ENCODE peak calls at places on chromosome 10, in seven cellular contexts. P is heart left ventricle, G is colonic mucosa, Z is fibroblast of lung, O is Peyer's patch, Q is keratinocyte, B is astrocyte. M is an unnamed sample. For H3K36me3, the result is how much of the 10 kb centered on the place peaks cover.

GRCh38 chr10:89352039-89352597 is 24.3 kb downstream of the IFIT3 start:
- DNase-seq in P (peak), G (peak), Z (peak), O (no peak), Q (peak), B (peak), M (peak)

GRCh38 chr10:63103971-63104409 is 29.1 kb upstream of the NRBF2 start:
- DNase-seq in P (no peak), G (no peak), Z (peak), O (no peak), Q (no peak), B (peak), M (no peak)

GRCh38 chr10:104109908-104110662 is 11.9 kb upstream of the SFR1 start:
- DNase-seq in P (no peak), G (no peak), Z (peak), O (no peak), Q (no peak), B (peak), M (peak)

GRCh38 chr10:96524745-96525144 is 11.0 kb upstream of the TLL2 start:
- DNase-seq in P (no peak), G (no peak), Z (no peak), O (no peak), Q (no peak), B (no peak), M (no peak)

GRCh38 chr10:70652761-70653657 is 19.3 kb upstream of the ADAMTS14 start:
- DNase-seq in P (peak), G (no peak), Z (peak), O (no peak), Q (no peak), B (peak), M (peak)

GRCh38 chr10:130721971-130722370 is 585.8 kb downstream of the GLRX3 start:
- DNase-seq in P (no peak), G (no peak), Z (no peak), O (no peak), Q (no peak), B (no peak), M (no peak)

GRCh38 chr10:51960494-51960895 is 261.1 kb upstream of the CSTF2T start:
- DNase-seq in P (no peak), G (no peak), Z (peak), O (no peak), Q (no peak), B (peak), M (peak)

GRCh38 chr10:75019360-75019759 is 92.1 kb upstream of the SAMD8 start:
- DNase-seq in P (no peak), G (no peak), Z (peak), O (no peak), Q (no peak), B (peak), M (peak)

GRCh38 chr10:33032354-33033254 is 74.6 kb upstream of the ITGB1 start:
- DNase-seq in P (no peak), G (no peak), Z (peak), O (no peak), Q (peak), B (peak), M (peak)

GRCh38 chr10:21749788-21750187 is 215.8 kb downstream of the MLLT10 start:
- DNase-seq in P (no peak), G (no peak), Z (peak), O (no peak), Q (no peak), B (peak), M (no peak)

GRCh38 chr10:12482586-12482985 is 133.2 kb downstream of the CAMK1D start:
- DNase-seq in P (no peak), G (no peak), Z (no peak), O (no peak), Q (no peak), B (no peak), M (no peak)

GRCh38 chr10:1041514-1041913 is 7.4 kb downstream of the IDI1 start:
- DNase-seq in P (no peak), G (no peak), Z (no peak), O (no peak), Q (no peak), B (no peak), M (no peak)
- H3K36me3 ChIP-seq in P (half or more), G (under half), Z (under half), O (under half), Q (under half), B (under half), M (under half)

GRCh38 chr10:31515819-31516402 is 196.9 kb downstream of the ZEB1 start:
- DNase-seq in P (no peak), G (no peak), Z (no peak), O (no peak), Q (no peak), B (no peak), M (peak)
- H3K36me3 ChIP-seq in P (half or more), G (under half), Z (under half), O (under half), Q (under half), B (under half), M (under half)

GRCh38 chr10:87757685-87758084 is 60.3 kb downstream of the ATAD1 start:
- DNase-seq in P (no peak), G (no peak), Z (no peak), O (no peak), Q (no peak), B (no peak), M (no peak)

GRCh38 chr10:87750817-87751216 is 67.2 kb downstream of the ATAD1 start:
- DNase-seq in P (no peak), G (no peak), Z (no peak), O (no peak), Q (no peak), B (no peak), M (no peak)

GRCh38 chr10:87751274-87751673 is 66.8 kb downstream of the ATAD1 start:
- DNase-seq in P (no peak), G (no peak), Z (no peak), O (no peak), Q (no peak), B (no peak), M (no peak)

GRCh38 chr10:87752571-87752970 is 65.5 kb downstream of the ATAD1 start:
- DNase-seq in P (no peak), G (no peak), Z (peak), O (no peak), Q (peak), B (peak), M (peak)

DNA sequence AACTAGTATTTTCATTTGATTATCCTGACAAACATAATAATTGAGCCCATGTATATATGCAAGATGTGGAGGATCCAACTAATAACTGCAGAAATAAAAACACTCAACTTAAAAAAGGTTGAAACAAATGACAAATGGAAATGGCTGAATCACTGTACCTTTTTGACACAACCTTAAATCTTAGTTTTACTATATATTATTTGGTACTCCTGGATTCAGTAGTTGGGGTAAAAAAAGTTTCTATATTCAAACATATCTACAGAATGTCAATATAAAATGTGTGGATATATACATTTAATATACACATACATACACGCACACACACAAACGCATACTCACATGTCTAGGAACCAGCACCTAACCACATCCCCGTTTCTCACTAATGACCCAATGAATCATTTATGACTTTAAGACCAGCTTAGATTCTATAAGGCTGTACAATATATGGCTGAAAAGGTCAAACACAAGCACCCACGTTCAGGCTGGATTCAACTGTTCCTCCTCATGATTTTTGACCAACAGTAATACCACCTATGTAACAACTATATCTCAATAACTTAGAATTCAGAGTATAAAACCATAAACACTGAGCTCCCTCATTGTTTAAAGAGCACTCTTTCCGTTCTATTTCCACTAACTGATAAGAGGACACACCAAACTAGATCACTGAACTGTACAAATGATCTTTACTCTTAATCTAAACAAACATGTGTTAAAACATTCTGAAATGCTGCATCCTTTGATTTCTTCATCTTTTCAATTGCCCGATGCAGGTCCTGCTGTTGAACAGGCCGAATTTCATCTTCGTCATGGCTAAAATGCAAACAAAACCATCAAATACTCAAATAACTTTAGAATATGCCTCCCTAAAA is 63.8 kb downstream of the ATAD1 start:
- DNase-seq in P (no peak), G (no peak), Z (no peak), O (no peak), Q (no peak), B (no peak), M (no peak)
- H3K36me3 ChIP-seq in P (half or more), G (under half), Z (under half), O (under half), Q (under half), B (under half), M (under half)

DNA sequence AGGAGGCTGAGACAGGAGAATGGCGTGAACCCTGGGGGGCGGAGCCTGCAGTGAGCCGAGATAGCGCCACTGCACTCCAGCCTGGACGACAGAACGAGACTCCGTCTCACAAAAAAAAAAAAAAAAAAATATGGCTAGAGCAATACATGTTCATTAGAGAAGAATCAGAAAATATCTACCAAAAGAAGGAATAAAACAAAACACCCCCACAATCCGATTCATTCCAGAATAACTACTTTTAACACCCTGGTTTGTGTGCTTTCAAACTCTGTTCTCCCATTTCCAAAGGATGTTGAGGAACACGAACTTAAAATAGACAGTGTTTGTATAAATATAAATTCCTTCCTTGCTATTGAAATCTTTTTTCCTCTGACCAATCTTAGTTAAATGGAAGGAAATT is 6.5 kb downstream of the PDSS1 start:
- DNase-seq in P (no peak), G (no peak), Z (no peak), O (no peak), Q (no peak), B (no peak), M (no peak)
- H3K36me3 ChIP-seq in P (under half), G (under half), Z (under half), O (under half), Q (under half), B (under half), M (under half)

M was measured in mammary epithelial cell.